ENCODE peak calls at places on chromosomes 16 and 17, in ten cellular contexts. H is Kasumi-1; D is ELR; W is activated CD4-positive, alpha-beta T cell treated with anti-CD3 and anti-CD28 coated beads, Interleukin-2, amount 50 U/mL, for 4 hours; J is SHP77; U is NCI-H1048; E is NCI-H2081; T is T-helper 2 cell; Y is NCI-H510A treated with DMSO at 0.1 percent for 48 hours; P is KBM-7. N is an unnamed sample.

GRCh38 chr16:2963611-2964415 is at the start of gene KREMEN2:
- DNase-seq in H (no peak), D (peak; percentile 56), W (peak; percentile 29), J (peak; percentile 63), U (no peak), E (peak; percentile 38), T (no peak), Y (peak; percentile 35), P (peak; percentile 86), N (peak; percentile 82)

GRCh38 chr16:77729951-77730350 is 7.6 kb downstream of the NUDT7 start:
- DNase-seq in H (no peak), D (no peak), W (no peak), J (no peak), U (no peak), E (no peak), T (no peak), Y (no peak), P (no peak), N (no peak)

GRCh38 chr17:29364691-29365090 is 25.5 kb upstream of the TAOK1 start:
- DNase-seq in H (no peak), D (no peak), W (no peak), J (no peak), U (no peak), E (no peak), T (no peak), Y (no peak), P (no peak), N (no peak)

GRCh38 chr16:54655171-54655590 is 275.5 kb upstream of the IRX5 start:
- DNase-seq in H (no peak), D (no peak), W (no peak), J (no peak), U (no peak), E (no peak), T (no peak), Y (no peak), P (peak; percentile 72), N (no peak)

GRCh38 chr17:59069856-59070255 is 36.8 kb downstream of the TRIM37 start:
- DNase-seq in H (no peak), D (no peak), W (no peak), J (no peak), U (no peak), E (no peak), T (no peak), Y (no peak), P (no peak), N (no peak)

GRCh38 chr16:3283525-3284447 is 495 bp downstream of the ZNF263 start:
- DNase-seq in H (no peak), D (peak; percentile 13), W (peak; percentile 4), J (no peak), U (no peak), E (no peak), T (no peak), Y (no peak), P (no peak), N (no peak)

GRCh38 chr16:17294856-17295255 is 175.9 kb downstream of the XYLT1 start:
- DNase-seq in H (no peak), D (no peak), W (no peak), J (no peak), U (no peak), E (no peak), T (no peak), Y (no peak), P (no peak), N (no peak)

GRCh38 chr16:87585452-87586200 is 16.7 kb upstream of the JPH3 start:
- DNase-seq in H (no peak), D (no peak), W (no peak), J (no peak), U (no peak), E (no peak), T (no peak), Y (no peak), P (no peak), N (no peak)

GRCh38 chr17:2138768-2139167 is 83.9 kb downstream of the HIC1 start:
- DNase-seq in H (peak; percentile 0), D (peak; percentile 44), W (no peak), J (peak; percentile 24), U (no peak), E (no peak), T (no peak), Y (peak; percentile 18), P (peak; percentile 84), N (no peak)

GRCh38 chr16:84314373-84314772 is 19.7 kb downstream of the WFDC1 start:
- DNase-seq in H (no peak), D (no peak), W (no peak), J (no peak), U (no peak), E (no peak), T (no peak), Y (no peak), P (no peak), N (no peak)

GRCh38 chr16:54342001-54342776 is 55.6 kb upstream of the IRX3 start:
- DNase-seq in H (no peak), D (peak; percentile 67), W (no peak), J (no peak), U (no peak), E (no peak), T (no peak), Y (no peak), P (no peak), N (no peak)

GRCh38 chr16:23269248-23270091 is 32.6 kb upstream of the SCNN1B start:
- DNase-seq in H (no peak), D (no peak), W (no peak), J (no peak), U (no peak), E (no peak), T (no peak), Y (peak; percentile 85), P (no peak), N (no peak)

GRCh38 chr17:81200201-81200600 is 22.6 kb downstream of the CEP131 start:
- DNase-seq in H (no peak), D (no peak), W (no peak), J (no peak), U (no peak), E (no peak), T (no peak), Y (no peak), P (no peak), N (no peak)

GRCh38 chr17:50114849-50115357 is 15.1 kb downstream of the SAMD14 start:
- DNase-seq in H (peak; percentile 95), D (peak; percentile 84), W (peak; percentile 21), J (peak; percentile 74), U (peak; percentile 20), E (peak; percentile 52), T (no peak), Y (peak; percentile 82), P (peak; percentile 85), N (peak; percentile 86)

GRCh38 chr17:41538565-41538991 is 10.5 kb upstream of the KRT19 start:
- DNase-seq in H (no peak), D (peak; percentile 56), W (no peak), J (no peak), U (no peak), E (no peak), T (no peak), Y (no peak), P (no peak), N (no peak)

GRCh38 chr16:2148714-2149629 is 547 bp downstream of the RAB26 start:
- DNase-seq in H (no peak), D (peak; percentile 59), W (no peak), J (no peak), U (no peak), E (no peak), T (no peak), Y (no peak), P (peak; percentile 38), N (peak; percentile 56)

GRCh38 chr17:81323411-81323868 is 28.3 kb upstream of the SLC38A10 start:
- DNase-seq in H (no peak), D (no peak), W (no peak), J (no peak), U (no peak), E (no peak), T (no peak), Y (no peak), P (no peak), N (no peak)

GRCh38 chr16:17784073-17784472 is 313.3 kb upstream of the XYLT1 start:
- DNase-seq in H (no peak), D (peak; percentile 29), W (no peak), J (no peak), U (no peak), E (no peak), T (no peak), Y (no peak), P (peak; percentile 12), N (no peak)

GRCh38 chr17:69719474-69720048 is 305.1 kb downstream of the MAP2K6 start:
- DNase-seq in H (no peak), D (no peak), W (no peak), J (no peak), U (no peak), E (no peak), T (no peak), Y (no peak), P (no peak), N (peak; percentile 69)